ENCODE peak calls at places on chromosomes 16 and 17, in eight cellular contexts. N is cardiac muscle cell, O is colonic mucosa, T is AG04450, L is breast epithelium, U is HFF-Myc, Q is fibroblast of mammary gland, I is neural crest cell. K is an unnamed sample.

GRCh38 chr17:57939797-57940196 is 15.4 kb downstream of the CUEDC1 start:
- DNase-seq in L (no peak), I (no peak), U (no peak), O (peak), Q (no peak), T (no peak), N (no peak), K (no peak)

GRCh38 chr16:53282975-53283946 is 151.0 kb upstream of the RBL2 start:
- DNase-seq in N (peak), T (peak), Q (peak), U (peak), O (no peak), I (no peak), L (no peak), K (no peak)

GRCh38 chr17:57408064-57408811 is 151.9 kb downstream of the MSI2 start:
- DNase-seq in L (no peak), U (no peak), I (no peak), N (no peak), O (peak), Q (no peak), T (no peak), K (no peak)

GRCh38 chr17:1620486-1620885 is 8.1 kb downstream of the SLC43A2 start:
- DNase-seq in U (no peak), Q (no peak), L (no peak), N (no peak), T (no peak), O (no peak), I (no peak), K (no peak)

GRCh38 chr17:50722746-50723145 is 3.3 kb downstream of the LUC7L3 start:
- DNase-seq in Q (no peak), U (no peak), T (no peak), L (no peak), I (no peak), N (no peak), O (no peak), K (no peak)

GRCh38 chr16:89615596-89616090 is 2.2 kb downstream of the DPEP1 start:
- DNase-seq in U (no peak), L (no peak), T (no peak), I (peak), O (peak), Q (no peak), N (peak), K (no peak)

GRCh38 chr16:72878301-72879269 is 169.3 kb downstream of the ZFHX3 start:
- DNase-seq in L (no peak), O (no peak), I (no peak), N (peak), T (no peak), Q (peak), U (no peak), K (no peak)

GRCh38 chr16:26649646-26650045 is 417.1 kb upstream of the C16orf82 start:
- DNase-seq in U (no peak), L (no peak), I (no peak), T (no peak), Q (no peak), N (no peak), O (no peak), K (no peak)

GRCh38 chr16:19213885-19214284 is 45.8 kb downstream of the SYT17 start:
- DNase-seq in N (no peak), O (no peak), L (no peak), Q (no peak), I (no peak), U (no peak), T (no peak), K (no peak)

GRCh38 chr17:9071921-9072503 is 50.7 kb downstream of the NTN1 start:
- DNase-seq in Q (no peak), O (no peak), I (no peak), L (no peak), T (no peak), U (no peak), N (no peak), K (no peak)

GRCh38 chr17:73069164-73069774 is 23.2 kb downstream of the SLC39A11 start:
- DNase-seq in I (no peak), Q (no peak), T (no peak), L (no peak), O (no peak), N (no peak), U (no peak), K (no peak)

GRCh38 chr17:47663997-47664941 is 14.6 kb downstream of the KPNB1 start:
- DNase-seq in Q (peak), I (peak), L (no peak), O (peak), T (no peak), U (peak), N (peak), K (no peak)

GRCh38 chr17:43578699-43579569 is 32.8 kb upstream of the ETV4 start:
- DNase-seq in I (no peak), U (no peak), Q (peak), T (no peak), O (no peak), N (peak), L (no peak), K (no peak)

GRCh38 chr17:67639555-67639954 is 78.2 kb upstream of the NOL11 start:
- DNase-seq in O (no peak), I (no peak), L (no peak), N (peak), U (no peak), Q (peak), T (no peak), K (no peak)

GRCh38 chr17:56779306-56779705 is 54.4 kb downstream of the C17orf67 start:
- DNase-seq in U (no peak), T (no peak), L (no peak), I (no peak), Q (no peak), O (no peak), N (no peak), K (no peak)

GRCh38 chr16:76488065-76488417 is 210.8 kb downstream of the CNTNAP4 start:
- DNase-seq in I (no peak), T (no peak), O (no peak), U (no peak), N (no peak), L (no peak), Q (no peak), K (no peak)

GRCh38 chr17:11430766-11431165 is 167.5 kb upstream of the DNAH9 start:
- DNase-seq in L (no peak), U (no peak), T (no peak), O (no peak), N (no peak), Q (no peak), I (no peak), K (no peak)

GRCh38 chr16:68987734-68988457 is 117.6 kb upstream of the HAS3 start:
- DNase-seq in U (no peak), N (no peak), I (no peak), T (no peak), O (no peak), L (no peak), Q (no peak), K (no peak)

GRCh38 chr16:68992521-68992920 is 112.9 kb upstream of the HAS3 start:
- DNase-seq in N (peak), O (no peak), Q (peak), L (no peak), T (peak), I (no peak), U (peak), K (no peak)

GRCh38 chr16:68993885-68994284 is 111.6 kb upstream of the HAS3 start:
- DNase-seq in N (peak), Q (peak), U (peak), I (no peak), T (peak), O (no peak), L (no peak), K (no peak)

GRCh38 chr16:68993421-68993820 is 112.0 kb upstream of the HAS3 start:
- DNase-seq in Q (no peak), T (no peak), I (no peak), L (no peak), N (no peak), U (no peak), O (no peak), K (no peak)

DNA sequence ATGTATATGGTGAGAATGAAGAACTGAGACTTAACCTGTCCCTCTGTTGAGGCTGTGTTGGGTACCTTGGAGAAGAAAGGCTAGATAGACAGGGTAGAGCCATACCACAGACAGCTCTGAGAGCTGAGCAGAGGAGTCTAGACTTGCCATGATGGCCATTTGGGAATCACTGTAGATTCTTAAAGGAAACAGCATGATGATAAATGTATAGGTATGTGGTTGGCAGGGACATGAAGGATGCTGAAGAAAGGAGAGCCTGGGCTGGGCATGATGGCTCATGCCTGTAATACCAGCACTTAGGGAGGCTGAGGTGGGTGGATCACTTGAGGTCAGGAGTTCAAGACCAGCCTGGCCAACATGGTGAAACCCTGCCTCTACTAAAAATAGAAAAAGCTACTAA is 114.4 kb upstream of the HAS3 start:
- DNase-seq in O (no peak), I (no peak), N (no peak), Q (no peak), T (no peak), U (no peak), L (no peak), K (no peak)
- TF ChIP-seq CTCF in O (no peak), I (no peak), N (no peak), Q (no peak), T (no peak), U (no peak), L (no peak), K (no peak)

GRCh38 chr16:81896902-81897301 is 114.4 kb downstream of the SDR42E1 start:
- DNase-seq in N (no peak), I (no peak), T (no peak), Q (no peak), L (no peak), O (no peak), U (no peak), K (no peak)
- TF ChIP-seq CTCF in N (no peak), I (no peak), T (no peak), Q (no peak), L (no peak), O (no peak), U (no peak), K (no peak)

DNA sequence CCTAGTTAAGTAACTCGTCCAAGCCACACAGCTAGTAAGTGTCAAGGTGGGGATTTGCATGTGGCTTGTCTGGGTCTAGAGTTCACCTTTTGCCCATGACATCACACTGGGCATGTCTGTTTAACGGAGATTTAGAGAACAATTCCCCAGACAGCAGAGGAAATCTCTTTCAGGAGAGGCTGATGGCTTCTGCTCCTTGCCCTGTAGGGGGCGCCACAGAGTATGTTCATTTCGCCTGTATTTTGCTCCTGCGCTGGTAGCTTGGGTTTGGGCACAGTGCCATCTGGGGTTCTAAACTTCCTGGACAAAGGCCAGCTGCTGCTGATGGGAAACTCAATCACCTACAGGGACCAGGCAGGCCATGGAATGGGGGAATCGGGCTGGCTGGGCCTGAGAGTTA is 20.4 kb downstream of the OTOA start:
- DNase-seq in I (peak), T (no peak), O (peak), Q (peak), L (no peak), U (no peak), N (peak), K (no peak)
- TF ChIP-seq CTCF in I (peak), T (peak), O (peak), Q (peak), L (no peak), U (peak), N (peak), K (peak)

GRCh38 chr16:50265260-50265659 is 1.1 kb upstream of the ADCY7 start:
- DNase-seq in T (no peak), L (no peak), O (peak), U (no peak), Q (no peak), N (no peak), I (no peak), K (no peak)
- TF ChIP-seq CTCF in T (peak), L (no peak), O (peak), U (peak), Q (no peak), N (peak), I (peak), K (no peak)

GRCh38 chr16:81936209-81936608 is 75.1 kb downstream of the SDR42E1 start:
- DNase-seq in L (no peak), Q (no peak), N (no peak), I (no peak), U (no peak), T (no peak), O (no peak), K (no peak)

GRCh38 chr16:81940781-81941560 is 70.3 kb downstream of the SDR42E1 start:
- DNase-seq in O (no peak), I (no peak), L (no peak), U (no peak), T (peak), N (peak), Q (peak), K (no peak)

GRCh38 chr16:81937305-81938038 is 73.8 kb downstream of the SDR42E1 start:
- DNase-seq in I (no peak), N (peak), T (no peak), O (no peak), U (no peak), Q (no peak), L (no peak), K (no peak)

GRCh38 chr16:81938331-81939163 is 72.7 kb downstream of the SDR42E1 start:
- DNase-seq in T (no peak), Q (no peak), U (no peak), O (no peak), I (no peak), N (no peak), L (no peak), K (no peak)

DNA sequence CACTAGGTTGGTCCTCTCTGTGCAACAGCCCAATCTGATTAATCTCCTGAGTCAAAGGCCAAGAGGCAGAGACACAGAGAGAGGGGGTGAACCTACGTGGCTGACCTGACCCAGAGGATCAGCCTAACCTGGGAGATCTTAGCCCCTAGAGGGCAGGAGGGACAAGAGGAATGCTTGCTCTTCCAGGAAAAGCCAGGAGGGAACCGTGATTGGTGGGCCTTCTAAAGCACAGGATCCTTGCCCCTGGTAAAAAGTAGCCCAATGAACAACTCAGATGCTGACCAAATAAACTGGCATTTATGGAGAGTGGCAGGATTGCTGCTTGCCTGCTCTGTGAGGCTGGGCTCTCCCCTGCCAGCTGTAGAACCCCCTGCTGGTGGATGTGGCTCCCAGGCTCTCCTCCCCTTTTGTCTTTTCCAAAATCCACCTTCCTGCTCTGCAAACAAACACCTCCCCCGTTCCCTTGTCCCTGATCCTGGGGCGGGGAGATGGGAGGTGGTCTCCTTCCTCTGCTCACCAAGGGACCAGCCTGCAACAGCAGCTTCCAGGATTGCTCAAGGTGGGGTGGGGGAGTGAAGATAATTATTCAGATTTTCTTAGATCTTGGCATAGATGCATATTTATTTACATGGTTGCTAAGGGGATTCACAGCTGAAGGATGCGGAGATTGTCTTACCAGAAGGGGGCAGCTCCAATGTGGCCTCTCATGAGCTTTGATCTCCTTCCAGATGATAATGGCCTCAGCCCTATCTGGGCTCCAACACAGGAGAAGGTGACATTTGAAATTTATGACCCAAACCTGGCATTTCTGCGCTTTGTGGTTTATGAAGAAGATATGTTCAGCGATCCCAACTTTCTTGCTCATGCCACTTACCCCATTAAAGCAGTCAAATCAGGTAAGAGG is 71.9 kb downstream of the SDR42E1 start:
- DNase-seq in I (no peak), T (no peak), L (no peak), N (no peak), U (no peak), Q (no peak), O (no peak), K (no peak)
- TF ChIP-seq CTCF in I (no peak), T (peak), L (no peak), N (no peak), U (no peak), Q (no peak), O (no peak), K (no peak)

GRCh38 chr16:88383401-88384221 is 852 bp downstream of the ZNF469 start:
- DNase-seq in N (peak), L (no peak), T (no peak), Q (peak), O (no peak), U (peak), I (peak), K (peak)

GRCh38 chr16:88382491-88383400 is at the start of gene ZNF469:
- DNase-seq in T (no peak), N (peak), U (no peak), O (no peak), L (no peak), Q (peak), I (no peak), K (no peak)

GRCh38 chr16:88385112-88385594 is 2.4 kb downstream of the ZNF469 start:
- DNase-seq in T (no peak), L (no peak), U (no peak), Q (no peak), I (no peak), N (no peak), O (no peak), K (no peak)

GRCh38 chr16:88385831-88386815 is 3.4 kb downstream of the ZNF469 start:
- DNase-seq in I (no peak), U (no peak), T (no peak), N (no peak), L (no peak), Q (no peak), O (no peak), K (no peak)

DNA sequence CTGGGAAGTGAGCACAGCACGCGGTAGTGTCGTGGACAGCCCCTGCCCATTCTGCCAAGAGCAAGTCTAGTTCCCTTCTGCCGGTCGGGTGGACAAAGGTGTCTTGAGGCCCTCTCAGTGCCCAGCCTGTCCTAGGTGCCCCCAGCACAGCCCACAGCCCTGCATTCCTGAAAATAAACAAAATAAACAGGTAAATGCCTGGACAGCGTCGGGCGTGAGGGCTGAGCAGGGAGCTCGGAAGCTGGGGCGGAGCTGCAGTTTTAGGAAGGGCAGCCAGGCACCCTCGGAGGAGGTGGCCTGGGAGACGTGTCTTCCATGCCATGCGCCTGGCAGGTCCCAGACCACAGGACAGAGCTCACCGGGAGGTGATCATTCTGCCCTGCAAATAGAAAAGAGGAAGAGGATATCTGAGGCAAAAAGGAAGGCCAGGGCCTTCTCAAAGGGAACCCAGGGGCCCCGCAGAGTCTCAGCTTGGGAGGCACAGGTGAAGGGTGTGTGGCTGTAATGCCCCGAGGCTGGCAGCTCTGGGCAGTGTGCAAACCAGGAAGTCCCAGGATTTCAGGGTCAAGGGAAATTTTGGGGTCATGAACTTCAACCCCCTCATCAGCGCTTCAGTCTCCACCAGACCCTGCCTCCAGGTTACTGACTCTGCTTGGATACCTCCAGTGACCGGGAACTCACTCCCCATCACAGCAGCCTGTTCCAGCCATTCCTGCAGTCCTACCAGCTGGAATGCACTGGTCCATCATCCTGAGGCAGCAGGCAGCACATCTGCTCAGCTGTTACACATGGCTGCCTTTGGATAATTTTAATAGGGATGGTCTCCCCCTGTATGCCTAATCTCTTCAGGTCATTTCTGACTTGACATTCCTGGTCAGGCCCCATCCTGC is 1.7 kb downstream of the ZNF469 start:
- DNase-seq in O (no peak), N (no peak), L (no peak), I (no peak), T (no peak), Q (no peak), U (no peak), K (no peak)
- TF ChIP-seq CTCF in O (no peak), N (no peak), L (no peak), I (no peak), T (no peak), Q (no peak), U (no peak), K (no peak)

DNA sequence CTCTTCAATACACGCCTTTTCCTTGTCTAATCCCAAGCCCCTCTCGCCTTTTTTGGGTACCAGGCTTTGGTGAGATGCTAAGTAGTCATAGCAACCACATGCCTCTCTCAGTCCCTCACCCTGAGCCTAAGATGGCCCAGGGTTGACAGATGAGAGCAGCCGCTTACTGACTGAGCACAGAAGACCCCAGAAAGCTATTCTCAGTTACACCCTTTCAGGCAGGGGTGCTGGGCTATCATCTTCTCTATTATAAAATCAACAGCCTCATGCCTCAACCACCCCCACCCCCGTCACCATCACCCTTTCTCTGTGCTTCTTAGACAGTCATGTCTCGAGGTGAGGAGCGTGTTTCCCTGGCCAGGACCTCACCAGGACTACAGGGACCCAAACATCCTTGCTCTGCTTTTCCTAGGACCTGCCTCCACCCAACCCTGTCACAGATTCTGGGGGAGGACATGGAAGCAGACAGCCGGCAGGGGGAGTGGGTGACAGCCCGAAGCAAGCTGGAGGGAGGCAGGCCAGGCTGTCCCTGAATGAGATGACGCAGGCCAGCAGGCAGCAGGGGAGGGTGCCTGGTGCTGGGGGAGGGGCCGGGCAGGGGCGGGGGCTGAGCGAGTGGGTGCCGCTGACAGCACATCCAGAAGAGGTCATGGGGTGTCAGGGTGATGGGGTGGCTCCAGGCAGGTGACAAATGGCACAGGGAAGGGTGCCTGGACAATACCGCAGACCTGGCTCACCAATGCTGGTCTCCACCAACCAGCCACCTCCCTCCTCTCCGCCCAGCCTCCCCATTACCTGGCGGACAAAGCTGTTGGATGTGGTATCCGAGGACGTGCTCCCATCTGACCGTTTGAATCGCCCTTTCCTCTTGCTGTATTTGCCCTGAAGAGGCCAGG is 3.1 kb downstream of the CACNB1 start:
- DNase-seq in N (peak), T (no peak), O (no peak), U (no peak), Q (peak), L (no peak), I (peak), K (no peak)
- TF ChIP-seq CTCF in N (peak), T (peak), O (no peak), U (peak), Q (peak), L (no peak), I (peak), K (peak)

GRCh38 chr16:29943846-29944669 is 17.8 kb upstream of the TMEM219 start:
- DNase-seq in L (no peak), I (no peak), U (peak), O (peak), N (peak), T (peak), Q (peak), K (no peak)
- TF ChIP-seq CTCF in L (no peak), I (no peak), U (peak), O (no peak), N (peak), T (peak), Q (peak), K (no peak)